ENCODE peak calls at places on chromosomes 13 and 19, in five cellular contexts. Y is tibial nerve, T is mucosa of descending colon, A is testis, K is ascending aorta. P is an unnamed sample. For H3K4me1, the result is how much of the 10 kb centered on the place peaks cover.

GRCh38 chr13:44017756-44018309 is 138.1 kb downstream of the LACC1 start:
- DNase-seq in Y (no peak), T (no peak), A (no peak), K (no peak), P (no peak)

GRCh38 chr13:22218784-22219183 is 547.9 kb downstream of the FGF9 start:
- DNase-seq in Y (no peak), T (no peak), A (no peak), K (no peak), P (no peak)

GRCh38 chr19:33640773-33641172 is 19.0 kb downstream of the CHST8 start:
- DNase-seq in Y (no peak), T (no peak), A (no peak), K (peak), P (no peak)

GRCh38 chr19:6773323-6773931 is 919 bp downstream of the VAV1 start:
- DNase-seq in Y (no peak), T (peak), A (no peak), K (peak), P (peak)

GRCh38 chr19:57436392-57436791 is 1.3 kb downstream of the ZNF749 start:
- DNase-seq in Y (no peak), T (no peak), A (no peak), K (no peak), P (no peak)

GRCh38 chr13:106440846-106441245 is 94.6 kb downstream of the EFNB2 start:
- DNase-seq in Y (no peak), T (no peak), A (no peak), K (no peak), P (no peak)

GRCh38 chr13:27654816-27655215 is 33.1 kb downstream of the POLR1D start:
- DNase-seq in Y (no peak), T (no peak), A (no peak), K (no peak), P (no peak)

GRCh38 chr19:31354919-31355318 is 5.7 kb upstream of the TSHZ3 start:
- DNase-seq in Y (no peak), T (no peak), A (no peak), K (no peak), P (no peak)

GRCh38 chr13:51534075-51534817 is 50.0 kb upstream of the WDFY2 start:
- DNase-seq in Y (no peak), T (peak), A (no peak), K (peak), P (no peak)

GRCh38 chr19:35000338-35000646 is 169 bp downstream of the GRAMD1A start:
- DNase-seq in Y (no peak), T (no peak), A (no peak), K (no peak), P (no peak)

DNA sequence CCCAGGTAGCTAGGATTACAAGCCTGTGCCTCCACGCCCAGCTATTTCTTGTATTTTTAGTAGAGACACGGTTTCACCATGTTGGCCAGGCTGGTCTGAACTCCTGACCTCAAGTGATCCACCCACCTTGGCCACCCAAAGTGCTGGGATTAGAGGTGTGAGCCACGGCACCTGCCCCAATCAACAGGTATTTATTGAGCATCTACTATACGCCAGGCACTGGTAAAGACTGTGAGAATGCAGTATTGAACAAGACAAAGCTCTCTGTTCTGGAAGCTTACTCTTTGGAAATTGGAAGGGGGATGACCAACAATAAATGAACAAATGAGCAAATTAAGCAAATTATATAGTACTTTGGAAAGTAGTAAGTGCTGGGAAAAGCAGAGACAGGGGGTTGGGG is 21.4 kb upstream of the ERCC1 start:
- DNase-seq in Y (no peak), T (no peak), A (no peak), K (no peak), P (no peak)
- H3K4me1 ChIP-seq in Y (under half), T (under half), A (under half), K (under half), P (under half)

GRCh38 chr19:54209058-54209747 is 8.5 kb downstream of the RPS9 start:
- DNase-seq in Y (no peak), T (no peak), A (no peak), K (no peak), P (peak)
- H3K4me1 ChIP-seq in Y (under half), T (half or more), A (half or more), K (under half), P (under half)

GRCh38 chr19:29674374-29675119 is 9.3 kb downstream of the PLEKHF1 start:
- DNase-seq in Y (no peak), T (no peak), A (no peak), K (no peak), P (no peak)
- H3K4me1 ChIP-seq in Y (under half), T (under half), A (under half), K (under half), P (under half)

DNA sequence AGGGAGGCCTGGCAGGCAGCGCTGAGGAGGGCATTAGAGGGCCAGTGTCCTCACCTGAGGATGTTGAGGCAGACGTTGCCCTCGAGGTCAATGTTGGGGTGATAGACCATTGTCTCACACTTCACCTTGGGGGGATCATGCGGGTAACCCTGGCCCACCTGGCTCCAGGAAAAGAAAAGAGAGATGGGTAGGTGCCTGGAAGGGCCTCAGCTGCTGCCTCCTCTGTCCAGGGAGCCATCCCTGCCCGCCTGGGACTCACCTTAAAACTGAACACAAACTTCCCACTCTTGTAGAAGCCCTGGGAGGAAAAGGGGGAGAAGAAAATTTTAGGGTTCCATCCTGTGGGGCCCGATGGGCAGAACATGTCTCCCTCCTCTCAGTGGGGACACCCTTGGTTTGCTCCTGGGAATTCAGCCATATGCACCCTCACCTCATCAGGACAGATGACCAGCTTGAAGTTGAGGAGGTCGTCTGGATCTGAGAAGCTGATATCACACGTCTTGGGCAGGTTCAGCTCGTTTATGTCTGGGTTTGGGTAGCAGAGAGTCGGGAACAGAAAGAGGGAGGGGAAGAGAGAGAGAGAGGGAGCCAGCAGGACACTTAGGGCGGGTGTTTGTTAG is 1.7 kb downstream of the UBE2M start:
- DNase-seq in Y (no peak), T (peak), A (no peak), K (no peak), P (no peak)
- H3K4me1 ChIP-seq in Y (under half), T (under half), A (under half), K (under half), P (under half)

DNA sequence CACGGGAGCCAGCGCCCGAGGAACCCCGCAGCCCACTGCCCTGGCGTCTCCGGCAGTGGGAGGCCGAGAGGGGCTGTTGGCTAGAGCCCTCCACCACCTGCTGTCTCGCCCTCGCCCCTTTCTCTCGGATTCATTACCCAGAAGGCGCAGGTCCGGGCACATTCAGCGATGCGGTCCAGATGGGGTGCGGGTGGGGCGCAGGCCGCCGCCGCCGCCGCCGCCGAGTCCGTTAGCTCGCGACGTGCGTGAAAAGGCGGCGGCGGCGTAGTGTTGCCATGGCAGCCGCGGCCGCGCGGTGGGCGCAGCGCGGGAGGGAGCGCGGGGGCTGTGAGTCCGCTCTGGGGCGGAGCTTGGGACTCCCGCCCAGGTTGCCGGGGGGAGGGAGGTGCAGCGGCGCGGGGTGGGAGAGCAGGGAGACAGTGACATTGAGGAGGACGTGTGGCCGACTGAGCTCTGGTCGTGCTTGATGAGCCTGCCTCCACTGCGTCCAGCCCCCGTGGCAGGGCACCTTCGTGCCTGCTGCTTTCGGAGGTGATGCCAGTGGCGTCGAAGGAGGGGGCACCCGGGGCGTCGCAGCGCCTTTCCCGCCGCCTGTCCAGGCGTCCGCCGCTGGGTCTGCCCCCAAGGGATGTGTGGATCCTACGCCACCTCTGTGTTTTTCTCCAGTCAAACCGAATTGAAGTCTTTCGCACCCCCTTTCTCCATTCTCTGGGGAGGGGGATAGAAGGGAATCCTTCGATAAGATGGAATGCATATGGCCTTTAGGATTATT is at the start of gene KATNAL1:
- DNase-seq in Y (peak), T (peak), A (peak), K (peak), P (peak)
- H3K4me1 ChIP-seq in Y (under half), T (under half), A (under half), K (under half), P (under half)

DNA sequence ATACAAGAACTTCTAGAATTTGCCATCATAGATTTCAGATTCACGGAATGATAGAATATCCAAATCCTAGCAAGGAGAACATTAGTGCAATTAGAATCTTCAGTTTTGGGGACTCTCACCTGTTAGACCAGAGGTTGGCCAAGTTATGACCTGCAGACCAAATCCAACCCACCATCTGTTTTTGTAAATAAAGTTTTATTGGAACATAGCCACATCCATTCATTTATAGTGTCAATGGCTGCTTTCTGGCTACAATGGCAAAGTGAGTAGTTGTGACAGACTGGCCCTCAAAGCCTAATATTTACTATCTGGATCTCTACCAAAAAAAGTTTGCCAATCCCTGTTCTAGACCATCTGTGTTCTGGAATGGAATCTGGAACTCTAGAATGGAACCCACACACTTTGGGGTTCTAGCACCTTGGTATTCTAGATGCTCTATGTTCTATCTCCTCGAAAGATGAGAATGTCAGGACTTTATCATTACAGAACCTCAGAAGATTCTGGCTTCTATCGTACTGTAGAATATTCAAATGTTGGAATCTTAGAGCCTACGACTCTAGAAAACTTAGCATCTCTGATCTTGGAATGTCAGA is 2.5 kb downstream of the KPTN start:
- DNase-seq in Y (no peak), T (no peak), A (no peak), K (no peak), P (no peak)
- H3K4me1 ChIP-seq in Y (under half), T (under half), A (under half), K (under half), P (under half)

GRCh38 chr19:16620018-16620417 is 8.0 kb downstream of the MED26 start:
- DNase-seq in Y (no peak), T (no peak), A (no peak), K (no peak), P (no peak)

GRCh38 chr19:16620584-16620983 is 7.4 kb downstream of the MED26 start:
- DNase-seq in Y (no peak), T (no peak), A (no peak), K (no peak), P (no peak)

GRCh38 chr19:16621165-16621800 is 6.7 kb downstream of the MED26 start:
- DNase-seq in Y (no peak), T (no peak), A (no peak), K (no peak), P (no peak)

GRCh38 chr19:16618248-16618647 is 9.8 kb downstream of the MED26 start:
- DNase-seq in Y (no peak), T (no peak), A (no peak), K (no peak), P (no peak)

DNA sequence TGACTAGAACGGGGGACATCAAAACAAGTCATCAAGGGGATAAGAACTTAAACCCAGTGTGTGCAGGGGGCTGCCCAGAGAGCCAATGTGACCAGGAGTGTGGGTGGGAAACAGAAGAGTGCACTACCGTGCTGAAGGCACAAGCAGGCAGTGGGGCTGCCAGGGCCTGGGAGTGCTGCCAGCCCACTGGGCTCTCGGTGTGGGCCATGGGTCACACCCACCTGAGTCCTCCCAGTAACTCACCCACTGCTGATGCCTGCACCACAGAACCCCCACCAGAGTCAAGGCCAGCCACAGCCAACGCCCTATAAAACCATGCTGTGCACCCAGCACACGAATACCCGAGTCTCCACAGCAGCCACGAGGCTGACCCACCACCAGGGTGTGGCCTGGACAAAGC is 8.5 kb downstream of the MED26 start:
- DNase-seq in Y (no peak), T (no peak), A (no peak), K (no peak), P (no peak)
- H3K4me1 ChIP-seq in Y (under half), T (under half), A (under half), K (under half), P (under half)

P was measured in lung.